ENCODE peak calls at places on chromosomes 3 and 15, in eight cellular contexts. F, O, G, V, K, Y, U and L are unnamed samples.

GRCh38 chr3:65666426-65667091 is 372.2 kb downstream of the MAGI1 start:
- DNase-seq in F (peak; percentile 8), O (no peak), G (no peak), V (no peak), K (no peak), Y (peak; percentile 59), U (no peak), L (no peak)

GRCh38 chr3:151816091-151816604 is 2.2 kb downstream of the AADAC start:
- DNase-seq in F (peak; percentile 27), O (no peak), G (peak; percentile 79), V (no peak), K (peak; percentile 52), Y (peak; percentile 96), U (no peak), L (no peak)

GRCh38 chr3:192570315-192570714 is 157.0 kb downstream of the FGF12 start:
- DNase-seq in F (no peak), O (no peak), G (no peak), V (no peak), K (no peak), Y (no peak), U (no peak), L (no peak)

GRCh38 chr3:15860014-15860934 is 62.5 kb upstream of the ANKRD28 start:
- DNase-seq in F (peak; percentile 15), O (no peak), G (peak; percentile 29), V (peak; percentile 81), K (peak; percentile 62), Y (peak; percentile 47), U (peak; percentile 29), L (no peak)

GRCh38 chr15:23629234-23629805 is 18.3 kb downstream of the MAGEL2 start:
- DNase-seq in F (no peak), O (no peak), G (no peak), V (no peak), K (no peak), Y (peak; percentile 10), U (no peak), L (no peak)

GRCh38 chr3:55014081-55014480 is 86.2 kb upstream of the LRTM1 start:
- DNase-seq in F (no peak), O (no peak), G (no peak), V (no peak), K (no peak), Y (no peak), U (no peak), L (no peak)

GRCh38 chr3:56702487-56703315 is 19.6 kb upstream of the TASOR start:
- DNase-seq in F (peak; percentile 46), O (peak; percentile 20), G (peak; percentile 63), V (no peak), K (peak; percentile 46), Y (peak; percentile 77), U (no peak), L (no peak)

GRCh38 chr15:60212536-60212935 is 185.2 kb downstream of the ANXA2 start:
- DNase-seq in F (no peak), O (no peak), G (peak; percentile 7), V (no peak), K (peak; percentile 10), Y (peak; percentile 43), U (no peak), L (no peak)

GRCh38 chr3:172268896-172269295 is 179.4 kb downstream of the GHSR start:
- DNase-seq in F (no peak), O (no peak), G (no peak), V (no peak), K (no peak), Y (no peak), U (no peak), L (no peak)

GRCh38 chr3:67377299-67377698 is 277.1 kb downstream of the SUCLG2 start:
- DNase-seq in F (no peak), O (no peak), G (no peak), V (no peak), K (no peak), Y (no peak), U (no peak), L (no peak)

GRCh38 chr3:54733079-54733478 is 194.8 kb downstream of the LRTM1 start:
- DNase-seq in F (no peak), O (no peak), G (no peak), V (no peak), K (no peak), Y (no peak), U (no peak), L (no peak)

GRCh38 chr15:56913670-56914069 is 4.8 kb upstream of the TCF12 start:
- DNase-seq in F (no peak), O (no peak), G (no peak), V (no peak), K (no peak), Y (no peak), U (no peak), L (no peak)

GRCh38 chr3:70264122-70264780 is 48.2 kb downstream of the MDFIC2 start:
- DNase-seq in F (no peak), O (no peak), G (peak; percentile 69), V (no peak), K (peak; percentile 66), Y (peak; percentile 74), U (no peak), L (no peak)

GRCh38 chr3:132317229-132317948 is at the start of gene ACP3:
- DNase-seq in F (peak; percentile 32), O (peak; percentile 38), G (no peak), V (no peak), K (peak; percentile 74), Y (peak; percentile 91), U (no peak), L (no peak)

GRCh38 chr3:12415014-12415653 is 69.1 kb upstream of the TSEN2 start:
- DNase-seq in F (no peak), O (no peak), G (no peak), V (no peak), K (no peak), Y (no peak), U (no peak), L (no peak)

GRCh38 chr3:12413721-12414255 is 70.5 kb upstream of the TSEN2 start:
- DNase-seq in F (no peak), O (no peak), G (no peak), V (no peak), K (no peak), Y (no peak), U (no peak), L (no peak)

GRCh38 chr3:12408984-12409383 is 75.3 kb upstream of the TSEN2 start:
- DNase-seq in F (no peak), O (no peak), G (peak; percentile 87), V (no peak), K (no peak), Y (no peak), U (no peak), L (no peak)

GRCh38 chr3:12405432-12406272 is 78.6 kb upstream of the TSEN2 start:
- DNase-seq in F (peak; percentile 86), O (peak; percentile 83), G (peak; percentile 99), V (no peak), K (peak; percentile 85), Y (peak; percentile 49), U (no peak), L (no peak)

GRCh38 chr3:12409625-12410596 is 74.4 kb upstream of the TSEN2 start:
- DNase-seq in F (no peak), O (no peak), G (peak; percentile 88), V (no peak), K (no peak), Y (no peak), U (no peak), L (no peak)
- TF ChIP-seq CTCF in F (no peak), O (no peak), G (no peak), V (no peak), K (no peak), Y (no peak), U (no peak), L (no peak)

DNA sequence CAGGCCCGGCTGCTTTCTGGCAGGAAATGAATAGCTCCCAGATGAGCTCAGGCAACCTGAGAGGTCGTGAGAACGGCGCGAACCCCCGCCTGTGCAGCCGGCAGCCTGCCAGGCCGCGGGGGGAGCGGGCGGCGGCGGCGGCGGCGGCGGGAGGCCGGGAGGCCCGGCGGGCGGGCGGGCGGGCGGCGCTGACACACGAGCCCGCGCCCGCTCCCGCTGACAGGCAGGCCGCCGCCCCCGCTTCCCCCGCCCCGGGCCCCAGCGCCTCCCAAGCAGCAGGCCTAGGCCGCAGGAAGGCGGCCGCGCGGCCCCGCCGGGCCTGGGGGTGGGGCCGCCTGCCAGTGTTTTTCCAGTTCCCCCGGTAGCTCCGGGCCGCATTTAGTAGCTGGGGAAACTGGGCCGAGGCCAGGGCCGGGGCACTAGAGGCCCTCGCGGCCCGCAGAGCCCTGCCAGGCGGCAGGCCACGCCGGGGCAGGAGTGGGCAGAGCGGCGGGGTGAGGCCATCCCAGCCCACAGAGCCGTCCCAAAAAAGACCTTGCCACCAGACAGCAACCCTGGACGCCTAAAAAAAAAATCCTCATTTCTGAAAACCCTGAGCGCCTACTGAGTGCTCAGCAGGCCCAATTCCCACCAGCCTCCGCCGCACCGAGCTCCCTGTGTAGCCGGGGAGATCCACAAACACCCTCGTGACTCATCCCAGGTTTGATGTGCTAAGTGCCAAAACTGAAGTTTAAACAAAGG is 5.6 kb downstream of the HES1 start:
- DNase-seq in F (peak; percentile 69), O (peak; percentile 94), G (peak; percentile 78), V (peak; percentile 72), K (peak; percentile 97), Y (peak; percentile 97), U (peak; percentile 92), L (peak; percentile 39)
- TF ChIP-seq CTCF in F (no peak), O (no peak), G (peak; percentile 30), V (no peak), K (no peak), Y (no peak), U (no peak), L (no peak)

DNA sequence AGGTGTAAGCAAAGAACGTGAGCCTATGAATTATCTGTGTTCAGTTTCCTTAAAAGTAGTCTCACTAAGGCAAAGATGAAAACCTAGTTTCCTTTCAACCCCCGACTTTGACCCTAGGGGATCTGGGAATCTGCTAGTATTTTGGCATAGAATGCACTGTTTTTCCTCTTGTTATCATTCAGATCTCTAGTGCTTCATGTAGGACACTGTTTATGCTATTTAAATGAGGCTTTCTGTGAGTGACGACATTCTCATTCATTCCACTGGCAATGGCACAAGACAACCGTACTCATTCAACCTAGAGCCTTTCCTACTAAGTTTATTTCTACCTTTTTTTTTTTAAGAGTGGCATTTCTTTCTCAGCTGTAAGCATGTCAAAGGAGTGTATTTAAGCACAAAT is 67.0 kb downstream of the CHAC1 start:
- DNase-seq in F (no peak), O (no peak), G (no peak), V (no peak), K (no peak), Y (no peak), U (no peak), L (no peak)
- TF ChIP-seq CTCF in F (no peak), O (no peak), G (no peak), V (no peak), K (no peak), Y (no peak), U (no peak), L (no peak)

GRCh38 chr15:28878209-28878608 is 7.6 kb upstream of the APBA2 start:
- DNase-seq in F (no peak), O (no peak), G (no peak), V (no peak), K (no peak), Y (no peak), U (no peak), L (no peak)

GRCh38 chr15:28880680-28881079 is 5.1 kb upstream of the APBA2 start:
- DNase-seq in F (no peak), O (no peak), G (no peak), V (no peak), K (no peak), Y (no peak), U (no peak), L (no peak)

GRCh38 chr15:28881600-28881999 is 4.2 kb upstream of the APBA2 start:
- DNase-seq in F (no peak), O (no peak), G (no peak), V (no peak), K (no peak), Y (no peak), U (no peak), L (no peak)

GRCh38 chr15:28879551-28879950 is 6.2 kb upstream of the APBA2 start:
- DNase-seq in F (no peak), O (no peak), G (no peak), V (no peak), K (no peak), Y (no peak), U (no peak), L (no peak)

GRCh38 chr15:28881170-28881569 is 4.6 kb upstream of the APBA2 start:
- DNase-seq in F (no peak), O (no peak), G (no peak), V (no peak), K (no peak), Y (peak; percentile 6), U (no peak), L (no peak)
- TF ChIP-seq CTCF in F (peak; percentile 27), O (no peak), G (no peak), V (no peak), K (no peak), Y (no peak), U (no peak), L (no peak)